ENCODE peak calls at places on chromosome X, in five cellular contexts. F is Peyer's patch, C is AG10803, J is MG63, Y is lower lobe of right lung. U is an unnamed sample.
A peak's percentile ranks its signal among the peaks of the same experiment; 100 is the strongest.

GRCh38 chrX:69117876-69118526 is 47.3 kb downstream of the PJA1 start:
- DNase-seq in F (no peak), C (no peak), J (no peak), Y (no peak), U (no peak)

GRCh38 chrX:132206259-132206658 is 13.0 kb downstream of the RAP2C start:
- DNase-seq in F (no peak), C (no peak), J (no peak), Y (no peak), U (no peak)

GRCh38 chrX:134908235-134908834 is 82.5 kb upstream of the SMIM10 start:
- DNase-seq in F (no peak), C (peak; percentile 46), J (no peak), Y (no peak), U (peak; percentile 39)

GRCh38 chrX:21968333-21968732 is 27.8 kb downstream of the SMS start:
- DNase-seq in F (no peak), C (no peak), J (no peak), Y (no peak), U (no peak)

GRCh38 chrX:134377537-134377936 is 82.4 kb upstream of the HPRT1 start:
- DNase-seq in F (peak; percentile 53), C (peak; percentile 54), J (peak; percentile 23), Y (no peak), U (no peak)

GRCh38 chrX:22310779-22311178 is 38.1 kb downstream of the CBLL2 start:
- DNase-seq in F (no peak), C (no peak), J (no peak), Y (no peak), U (no peak)

GRCh38 chrX:80282535-80282934 is 137.7 kb upstream of the TENT5D start:
- DNase-seq in F (no peak), C (no peak), J (no peak), Y (no peak), U (no peak)

GRCh38 chrX:15564981-15565579 is 35.7 kb downstream of the ACE2 start:
- DNase-seq in F (peak; percentile 69), C (peak; percentile 51), J (peak; percentile 73), Y (peak; percentile 73), U (no peak)

GRCh38 chrX:142637206-142637605 is 388.5 kb upstream of the SPANXN4 start:
- DNase-seq in F (no peak), C (no peak), J (no peak), Y (no peak), U (no peak)

GRCh38 chrX:3262906-3263305 is 83.5 kb downstream of the MXRA5 start:
- DNase-seq in F (no peak), C (peak; percentile 83), J (peak; percentile 69), Y (no peak), U (no peak)
- H3K4me3 ChIP-seq in F (no peak overlapping the region), C (no peak overlapping the region), J (no peak overlapping the region), Y (no peak overlapping the region), U (no peak overlapping the region)

GRCh38 chrX:44898411-44899221 is 25.6 kb downstream of the KDM6A start:
- DNase-seq in F (no peak), C (no peak), J (no peak), Y (no peak), U (no peak)
- H3K4me3 ChIP-seq in F (no peak overlapping the region), C (no peak overlapping the region), J (no peak overlapping the region), Y (no peak overlapping the region), U (no peak overlapping the region)

GRCh38 chrX:70292788-70293187 is 2.9 kb downstream of the KIF4A start:
- DNase-seq in F (no peak), C (peak; percentile 27), J (no peak), Y (no peak), U (no peak)
- H3K4me3 ChIP-seq in F (no peak overlapping the region), C (no peak overlapping the region), J (no peak overlapping the region), Y (no peak overlapping the region), U (no peak overlapping the region)

DNA sequence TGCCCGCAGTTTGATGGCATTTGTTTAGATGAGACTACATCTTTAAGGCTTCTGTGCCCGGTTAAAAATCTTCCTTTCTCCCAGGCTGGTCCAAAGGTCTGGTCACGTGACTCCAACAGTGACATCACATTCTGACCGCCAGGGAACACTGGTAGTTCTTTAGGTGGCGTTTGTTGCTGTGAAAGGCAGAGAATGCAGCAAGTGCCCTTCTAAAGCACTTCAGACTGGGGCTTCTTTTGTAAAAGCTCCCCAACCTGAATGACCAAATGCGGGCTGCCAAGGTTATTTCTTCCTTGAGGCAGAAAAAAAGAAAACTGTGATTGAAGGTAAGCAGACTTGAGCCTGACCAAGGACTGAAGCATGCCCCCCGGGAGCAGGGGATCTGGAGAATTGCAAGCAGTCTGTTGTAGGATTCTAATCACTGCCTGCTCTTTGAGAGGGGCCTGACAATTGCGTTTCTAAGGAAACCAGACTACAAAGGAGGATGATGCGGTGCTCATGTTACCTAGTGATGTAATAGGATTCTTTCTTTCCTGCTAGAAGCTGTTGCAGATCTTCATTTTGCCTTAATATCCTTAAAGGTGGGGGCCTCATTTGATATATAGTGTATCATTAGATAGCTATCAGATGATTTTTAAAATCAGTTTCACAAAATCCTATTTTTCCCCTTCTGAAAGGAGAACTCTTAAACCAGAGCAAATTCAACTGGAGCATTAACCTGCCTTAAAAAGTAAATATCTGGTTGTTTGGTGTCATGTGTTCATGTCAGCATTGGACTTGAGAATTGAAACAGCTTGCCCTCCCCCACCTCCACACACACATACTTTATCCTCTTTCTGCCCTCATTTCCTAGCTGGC is 133.1 kb downstream of the AKAP4 start:
- DNase-seq in F (peak; percentile 71), C (no peak), J (no peak), Y (peak; percentile 28), U (no peak)
- H3K4me3 ChIP-seq in F (no peak overlapping the region), C (no peak overlapping the region), J (no peak overlapping the region), Y (no peak overlapping the region), U (no peak overlapping the region)

GRCh38 chrX:16807976-16808542 is 21.8 kb downstream of the TXLNG start:
- DNase-seq in F (peak; percentile 75), C (peak; percentile 51), J (peak; percentile 10), Y (no peak), U (no peak)
- H3K4me3 ChIP-seq in F (no peak overlapping the region), C (peak overlapping the region; percentile 57), J (peak overlapping the region; percentile 15), Y (peak overlapping the region; percentile 43), U (no peak overlapping the region)

DNA sequence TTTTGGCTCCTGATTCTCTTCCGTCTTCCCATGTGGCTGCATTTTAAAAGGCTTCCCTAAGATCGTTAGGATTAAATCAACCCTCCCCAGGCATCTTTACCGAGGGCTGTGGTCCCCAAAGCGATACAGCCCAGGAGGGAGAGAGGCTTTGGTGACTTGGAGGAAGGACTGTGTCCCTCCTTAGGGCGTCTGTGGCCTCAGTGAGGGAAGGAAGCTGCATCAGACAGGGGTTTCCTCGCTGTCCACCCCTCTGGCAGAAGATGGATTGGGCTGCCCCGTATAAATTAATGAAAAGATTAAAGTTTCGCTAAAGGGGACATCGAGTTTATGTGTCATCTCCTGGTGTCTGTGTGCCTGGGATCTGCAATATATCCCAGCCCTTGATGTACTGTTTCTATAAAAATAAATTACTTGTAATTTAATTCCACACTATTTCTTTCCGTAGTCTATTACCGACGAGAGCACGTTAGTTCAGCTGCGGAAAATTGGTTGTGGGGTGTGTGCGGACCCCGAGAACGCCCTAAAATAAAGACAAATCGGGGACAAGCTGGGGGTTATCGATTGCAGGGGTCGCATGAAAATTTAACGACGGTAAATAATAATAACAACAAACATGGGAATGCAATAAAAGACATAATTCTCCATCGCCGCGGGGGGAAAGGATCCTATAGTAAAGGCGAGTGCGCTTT is 6.5 kb downstream of the SHOX start:
- DNase-seq in F (no peak), C (no peak), J (no peak), Y (no peak), U (no peak)
- H3K4me3 ChIP-seq in F (no peak overlapping the region), C (no peak overlapping the region), J (no peak overlapping the region), Y (no peak overlapping the region), U (no peak overlapping the region)

DNA sequence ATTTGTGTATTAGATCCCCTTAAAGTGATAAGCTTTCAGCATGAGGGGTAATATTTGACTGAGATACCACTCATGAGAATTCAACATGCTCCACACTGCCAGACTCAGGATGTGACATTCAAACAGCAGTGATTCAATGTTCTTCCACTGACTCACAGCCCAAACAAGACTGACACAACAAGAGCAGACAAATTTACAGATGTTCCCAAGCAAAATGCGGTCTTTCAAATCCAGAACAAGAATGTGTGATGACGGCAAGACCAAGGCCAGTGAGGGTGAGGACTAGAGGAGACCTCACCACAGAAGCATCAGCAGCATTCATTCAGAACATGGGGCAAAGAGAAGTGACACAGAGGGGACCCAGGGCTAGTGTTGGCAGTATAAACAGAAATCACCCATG is 99.3 kb upstream of the GRIA3 start:
- DNase-seq in F (no peak), C (peak; percentile 92), J (no peak), Y (no peak), U (no peak)
- H3K4me3 ChIP-seq in F (no peak overlapping the region), C (no peak overlapping the region), J (no peak overlapping the region), Y (no peak overlapping the region), U (no peak overlapping the region)

U was measured in CD4-positive, alpha-beta memory T cell.